ENCODE peak calls at places on chromosomes 5 and 9, in nine cellular contexts. Y, U, Q, H, C, X, E, T and R are unnamed samples.

GRCh38 chr9:106127771-106128170 is 433.4 kb downstream of the TMEM38B start:
- ATAC-seq in X (no peak), E (no peak), C (no peak), T (no peak), U (no peak), Q (no peak), H (no peak), Y (no peak), R (no peak)

GRCh38 chr5:111859533-111860270 is 102.7 kb upstream of the NREP start:
- ATAC-seq in T (no peak), E (no peak), C (peak; percentile 88), X (no peak), U (peak; percentile 68), Q (no peak), Y (no peak), H (peak; percentile 87), R (no peak)

GRCh38 chr5:74934949-74935751 is 69.0 kb upstream of the FAM169A start:
- ATAC-seq in Q (peak; percentile 91), T (peak; percentile 92), U (peak; percentile 93), C (peak; percentile 27), H (no peak), Y (peak; percentile 90), X (peak; percentile 70), E (no peak), R (peak; percentile 96)

GRCh38 chr9:91047993-91048607 is 246.5 kb downstream of the SYK start:
- ATAC-seq in T (peak; percentile 86), Q (peak; percentile 89), X (peak; percentile 50), U (no peak), H (no peak), C (peak; percentile 69), Y (no peak), E (no peak), R (peak; percentile 86)

GRCh38 chr5:169442354-169443248 is 141.0 kb upstream of the SPDL1 start:
- ATAC-seq in H (peak; percentile 55), Y (no peak), T (no peak), Q (no peak), E (no peak), U (no peak), X (no peak), C (no peak), R (no peak)

GRCh38 chr5:65821966-65822365 is 100.0 kb downstream of the NLN start:
- ATAC-seq in Y (no peak), T (no peak), U (no peak), E (no peak), H (no peak), C (no peak), Q (no peak), X (no peak), R (no peak)

GRCh38 chr5:6504677-6505414 is 56.2 kb downstream of the UBE2QL1 start:
- ATAC-seq in Y (no peak), E (no peak), X (no peak), U (peak; percentile 88), T (no peak), Q (no peak), H (no peak), C (peak; percentile 91), R (no peak)

GRCh38 chr9:91799113-91799735 is 150.8 kb downstream of the ROR2 start:
- ATAC-seq in X (no peak), C (no peak), E (no peak), H (no peak), T (no peak), U (no peak), Y (peak; percentile 16), Q (no peak), R (no peak)

GRCh38 chr5:150057996-150058395 is 28.4 kb downstream of the CSF1R start:
- ATAC-seq in E (no peak), Q (no peak), H (no peak), Y (no peak), X (no peak), U (no peak), T (no peak), C (no peak), R (no peak)

GRCh38 chr5:151086905-151087360 is 6.1 kb upstream of the TNIP1 start:
- ATAC-seq in T (peak; percentile 82), E (peak; percentile 89), Y (no peak), Q (peak; percentile 86), C (no peak), H (no peak), X (peak; percentile 92), U (peak; percentile 28), R (peak; percentile 75)

GRCh38 chr5:75185763-75186162 is 50.9 kb downstream of the ANKRD31 start:
- ATAC-seq in U (no peak), E (no peak), T (no peak), H (no peak), X (no peak), C (peak; percentile 61), Q (no peak), Y (no peak), R (no peak)

GRCh38 chr5:110785356-110785755 is 46.5 kb downstream of the SLC25A46 start:
- ATAC-seq in H (no peak), U (no peak), Q (no peak), X (no peak), Y (no peak), C (peak; percentile 97), T (peak; percentile 24), E (no peak), R (no peak)

GRCh38 chr9:111094433-111095421 is 56.5 kb upstream of the LPAR1 start:
- ATAC-seq in U (peak; percentile 78), H (peak; percentile 92), E (no peak), C (peak; percentile 66), Q (no peak), X (no peak), Y (peak; percentile 48), T (no peak), R (no peak)

GRCh38 chr9:68640421-68641089 is 64.5 kb upstream of the PIP5K1B start:
- ATAC-seq in Y (no peak), U (no peak), T (no peak), Q (no peak), X (peak; percentile 26), E (peak; percentile 69), H (no peak), C (no peak), R (no peak)

GRCh38 chr9:136328011-136328621 is 777 bp downstream of the GPSM1 start:
- ATAC-seq in U (peak; percentile 6), Q (peak; percentile 27), T (no peak), E (no peak), X (no peak), H (peak; percentile 2), Y (no peak), C (peak; percentile 62), R (peak; percentile 19)

GRCh38 chr9:136607334-136607919 is 55.3 kb upstream of the EGFL7 start:
- ATAC-seq in T (no peak), H (no peak), Y (no peak), E (no peak), Q (no peak), U (no peak), X (no peak), C (no peak), R (no peak)

GRCh38 chr9:111076043-111076442 is 37.8 kb upstream of the LPAR1 start:
- ATAC-seq in Q (no peak), E (no peak), X (no peak), U (no peak), Y (no peak), C (no peak), T (no peak), H (no peak), R (no peak)

GRCh38 chr5:139408191-139408590 is 4.3 kb upstream of the SPATA24 start:
- ATAC-seq in C (no peak), X (no peak), U (no peak), T (no peak), Y (no peak), H (no peak), E (no peak), Q (no peak), R (no peak)